ENCODE peak calls at places on chromosomes 16 and 17, in eight cellular contexts. M is esophagus squamous epithelium; Y is retina; Q is lower leg skin; I is activated CD4-positive, CD25-positive, alpha-beta regulatory T cell treated with anti-CD3 and anti-CD28 coated beads, Interleukin-2, amount 50 U/mL, for 16 hours; N is AG08395; T is GM13976; Z is CMK. D is an unnamed sample.

GRCh38 chr16:68367034-68367433 is 56.2 kb downstream of the PRMT7 start:
- DNase-seq in M (no peak), Y (peak), Q (no peak), I (no peak), N (peak), T (peak), Z (no peak), D (no peak)

GRCh38 chr17:56786989-56787482 is 46.7 kb downstream of the C17orf67 start:
- DNase-seq in M (no peak), Y (no peak), Q (peak), I (peak), N (peak), T (no peak), Z (no peak), D (peak)

GRCh38 chr17:7849185-7850117 is 5.4 kb upstream of the TMEM88 start:
- DNase-seq in M (no peak), Y (no peak), Q (no peak), I (no peak), N (no peak), T (no peak), Z (no peak), D (no peak)

GRCh38 chr17:81270279-81270678 is 24.8 kb downstream of the SLC38A10 start:
- DNase-seq in M (no peak), Y (no peak), Q (no peak), I (no peak), N (no peak), T (no peak), Z (no peak), D (no peak)

GRCh38 chr16:73233423-73233762 is 185.5 kb upstream of the ZFHX3 start:
- DNase-seq in M (no peak), Y (no peak), Q (no peak), I (no peak), N (no peak), T (no peak), Z (no peak), D (no peak)

GRCh38 chr17:80794281-80795089 is 197.2 kb upstream of the CHMP6 start:
- DNase-seq in M (no peak), Y (no peak), Q (peak), I (no peak), N (no peak), T (no peak), Z (no peak), D (no peak)

GRCh38 chr16:68470461-68471150 is 22.3 kb upstream of the SMPD3 start:
- DNase-seq in M (no peak), Y (no peak), Q (no peak), I (no peak), N (no peak), T (peak), Z (peak), D (no peak)

GRCh38 chr16:75315907-75316306 is 64.5 kb upstream of the BCAR1 start:
- DNase-seq in M (no peak), Y (no peak), Q (no peak), I (no peak), N (no peak), T (no peak), Z (no peak), D (no peak)

GRCh38 chr17:43840814-43841213 is 6.2 kb upstream of the CD300LG start:
- DNase-seq in M (no peak), Y (no peak), Q (no peak), I (no peak), N (no peak), T (no peak), Z (no peak), D (no peak)